ENCODE peak calls at places on chromosomes 11 and 22, in six cellular contexts. H is NCI-H2029; S is activated naive CD4-positive, alpha-beta T cell treated with anti-CD3 and anti-CD28 coated beads for 36 hours; M is iPS-NIHi11; U is ureter; P is EL. C is an unnamed sample.

GRCh38 chr22:44583854-44584253 is 85.8 kb upstream of the RTL6 start:
- DNase-seq in M (peak), H (no peak), P (no peak), S (no peak), U (no peak), C (no peak)

GRCh38 chr11:2525941-2526807 is 81.4 kb downstream of the KCNQ1 start:
- DNase-seq in S (peak), U (peak), H (peak), M (no peak), P (no peak), C (peak)

GRCh38 chr11:129895126-129896041 is at the start of gene NFRKB:
- DNase-seq in S (peak), M (peak), H (peak), P (peak), U (peak), C (peak)

GRCh38 chr22:27875951-27876350 is 43.1 kb downstream of the PITPNB start:
- DNase-seq in M (no peak), U (no peak), H (no peak), P (no peak), S (no peak), C (no peak)

GRCh38 chr11:121035823-121036222 is 11.9 kb downstream of the TBCEL start:
- DNase-seq in S (peak), M (no peak), H (no peak), U (no peak), P (no peak), C (no peak)

GRCh38 chr11:123478352-123478986 is 48.4 kb downstream of the GRAMD1B start:
- DNase-seq in H (peak), M (peak), S (peak), P (peak), U (peak), C (no peak)

GRCh38 chr11:69274531-69275016 is 19.4 kb upstream of the MYEOV start:
- DNase-seq in H (no peak), P (no peak), S (no peak), U (peak), M (peak), C (no peak)

GRCh38 chr11:5666396-5666780 is 18.5 kb downstream of the TRIM5 start:
- DNase-seq in M (peak), S (no peak), H (no peak), P (no peak), U (no peak), C (no peak)

GRCh38 chr11:86582898-86583297 is 89.5 kb downstream of the ME3 start:
- DNase-seq in S (no peak), P (no peak), M (no peak), U (no peak), H (no peak), C (no peak)

GRCh38 chr22:39463931-39464390 is 7.1 kb downstream of the MGAT3 start:
- DNase-seq in S (no peak), M (no peak), P (peak), U (no peak), H (no peak), C (no peak)

GRCh38 chr11:35622070-35622469 is 3.8 kb downstream of the FJX1 start:
- DNase-seq in H (no peak), S (no peak), M (no peak), U (no peak), P (peak), C (no peak)

GRCh38 chr11:37804666-37805065 is 1206.6 kb upstream of the RAG2 start:
- DNase-seq in P (no peak), M (no peak), S (no peak), H (no peak), U (no peak), C (no peak)

GRCh38 chr22:28004021-28004420 is 85.0 kb upstream of the PITPNB start:
- DNase-seq in M (peak), H (no peak), U (no peak), S (no peak), P (no peak), C (no peak)